ENCODE peak calls at places on chromosome 15, in ten cellular contexts. J is HS-5; I is CD4-positive, alpha-beta T cell; K is IMR-90; V is AG20443; Z is NCI-H1436; T is HuH-7.5; S is NCI-H1048; O is caudate nucleus; N is CD4-positive, alpha-beta memory T cell. Q is an unnamed sample.

GRCh38 chr15:63718590-63719035 is 115.1 kb downstream of the HERC1 start:
- DNase-seq in N (no peak), O (no peak), K (peak; percentile 84), S (no peak), V (peak; percentile 65), T (no peak), Z (no peak), J (peak; percentile 24), I (no peak), Q (peak; percentile 12)

GRCh38 chr15:38021259-38021658 is 86.8 kb downstream of the TMCO5A start:
- DNase-seq in N (no peak), K (no peak), J (no peak), I (no peak), V (no peak), Z (no peak), O (no peak), T (no peak), S (no peak), Q (no peak)

GRCh38 chr15:98856540-98856907 is 151.1 kb downstream of the PGPEP1L start:
- DNase-seq in K (peak; percentile 96), Z (no peak), S (no peak), N (no peak), J (peak; percentile 81), I (no peak), T (no peak), O (no peak), V (peak; percentile 75), Q (no peak)

GRCh38 chr15:100897873-100898490 is 18.4 kb downstream of the ALDH1A3 start:
- DNase-seq in N (no peak), V (no peak), T (no peak), O (no peak), Z (no peak), J (no peak), K (no peak), S (no peak), I (no peak), Q (no peak)

GRCh38 chr15:68553994-68554715 is 24.6 kb upstream of the CORO2B start:
- DNase-seq in Z (peak; percentile 81), T (peak; percentile 62), N (peak; percentile 41), I (peak; percentile 51), O (no peak), J (no peak), V (peak; percentile 66), K (peak; percentile 58), S (no peak), Q (no peak)

GRCh38 chr15:57149196-57149595 is 227.1 kb upstream of the CGNL1 start:
- DNase-seq in N (no peak), V (peak; percentile 16), K (peak; percentile 51), Z (no peak), I (no peak), T (no peak), O (no peak), J (no peak), S (no peak), Q (no peak)

GRCh38 chr15:73570355-73571032 is 62.7 kb downstream of the NPTN start:
- DNase-seq in J (no peak), K (no peak), T (no peak), Z (no peak), I (no peak), V (no peak), O (no peak), N (no peak), S (no peak), Q (peak; percentile 41)

GRCh38 chr15:58457466-58457965 is 25.7 kb downstream of the LIPC start:
- DNase-seq in K (peak; percentile 97), I (no peak), N (no peak), J (peak; percentile 85), T (no peak), S (no peak), V (peak; percentile 59), Z (no peak), O (no peak), Q (no peak)

GRCh38 chr15:32657198-32657886 is 15.8 kb downstream of the SCG5 start:
- DNase-seq in T (no peak), K (no peak), O (no peak), V (no peak), J (no peak), I (no peak), S (no peak), N (peak; percentile 18), Z (no peak), Q (no peak)

GRCh38 chr15:34810455-34811146 is 15.3 kb upstream of the ACTC1 start:
- DNase-seq in S (no peak), Z (no peak), J (peak; percentile 99), N (no peak), K (peak; percentile 100), V (peak; percentile 91), T (no peak), I (no peak), O (no peak), Q (no peak)

GRCh38 chr15:38267416-38268022 is 14.9 kb downstream of the SPRED1 start:
- DNase-seq in I (no peak), K (peak; percentile 36), Z (no peak), O (no peak), V (no peak), S (no peak), J (no peak), T (no peak), N (no peak), Q (no peak)

GRCh38 chr15:92101706-92102434 is 248.4 kb downstream of the SLCO3A1 start:
- DNase-seq in J (no peak), V (no peak), S (no peak), I (no peak), N (no peak), O (no peak), K (no peak), T (no peak), Z (no peak), Q (no peak)

GRCh38 chr15:35000511-35000910 is 12.4 kb upstream of the ZNF770 start:
- DNase-seq in N (no peak), Z (no peak), T (no peak), K (peak; percentile 79), I (no peak), S (no peak), O (no peak), V (peak; percentile 71), J (peak; percentile 87), Q (no peak)

GRCh38 chr15:74422723-74423442 is 10.9 kb downstream of the SEMA7A start:
- DNase-seq in V (peak; percentile 89), K (peak; percentile 52), S (no peak), T (no peak), J (peak; percentile 92), N (no peak), O (peak; percentile 43), I (no peak), Z (no peak), Q (peak; percentile 75)

GRCh38 chr15:89436560-89437311 is 59.6 kb downstream of the RHCG start:
- DNase-seq in J (no peak), Z (no peak), S (no peak), N (no peak), I (no peak), K (no peak), V (no peak), O (no peak), T (no peak), Q (no peak)